ENCODE peak calls at places on chromosomes 1 and 21, in eight cellular contexts. One of them, this sample, is unnamed.

GRCh38 chr1:154557248-154557938 is 1.1 kb downstream of the UBE2Q1 start:
- DNase-seq in T follicular helper cell: no peak
- DNase-seq in esophagus squamous epithelium: no peak
- DNase-seq in myocyte: no peak
- DNase-seq in HT-29: no peak
- DNase-seq in activated CD4-positive, alpha-beta T cell treated with anti-CD3 and anti-CD28 coated beads, Interleukin-2, amount 50 U/mL, for 48 hours: no peak
- DNase-seq in Calu3: no peak
- DNase-seq in midbrain: no peak
- DNase-seq in this sample: no peak

GRCh38 chr1:44826375-44827196 is 16.5 kb downstream of the PTCH2 start:
- DNase-seq in esophagus squamous epithelium: no peak
- DNase-seq in myocyte: no peak
- DNase-seq in activated CD4-positive, alpha-beta T cell treated with anti-CD3 and anti-CD28 coated beads, Interleukin-2, amount 50 U/mL, for 48 hours: no peak
- DNase-seq in T follicular helper cell: no peak
- DNase-seq in Calu3: no peak
- DNase-seq in HT-29: peak; percentile 30
- DNase-seq in midbrain: no peak
- DNase-seq in this sample: no peak

GRCh38 chr1:7299329-7299799 is 471.7 kb upstream of the VAMP3 start:
- DNase-seq in activated CD4-positive, alpha-beta T cell treated with anti-CD3 and anti-CD28 coated beads, Interleukin-2, amount 50 U/mL, for 48 hours: no peak
- DNase-seq in HT-29: no peak
- DNase-seq in Calu3: peak; percentile 37
- DNase-seq in T follicular helper cell: no peak
- DNase-seq in myocyte: peak; percentile 91
- DNase-seq in esophagus squamous epithelium: no peak
- DNase-seq in midbrain: peak; percentile 67
- DNase-seq in this sample: peak; percentile 37

GRCh38 chr1:12184008-12184681 is 17.4 kb downstream of the TNFRSF1B start:
- DNase-seq in T follicular helper cell: no peak
- DNase-seq in activated CD4-positive, alpha-beta T cell treated with anti-CD3 and anti-CD28 coated beads, Interleukin-2, amount 50 U/mL, for 48 hours: no peak
- DNase-seq in midbrain: peak; percentile 48
- DNase-seq in esophagus squamous epithelium: no peak
- DNase-seq in HT-29: no peak
- DNase-seq in Calu3: peak; percentile 21
- DNase-seq in myocyte: no peak
- DNase-seq in this sample: peak; percentile 76

GRCh38 chr1:17307946-17308345 is at the start of gene PADI4:
- DNase-seq in myocyte: no peak
- DNase-seq in HT-29: no peak
- DNase-seq in T follicular helper cell: no peak
- DNase-seq in Calu3: no peak
- DNase-seq in midbrain: no peak
- DNase-seq in esophagus squamous epithelium: no peak
- DNase-seq in activated CD4-positive, alpha-beta T cell treated with anti-CD3 and anti-CD28 coated beads, Interleukin-2, amount 50 U/mL, for 48 hours: no peak
- DNase-seq in this sample: no peak

GRCh38 chr1:162056568-162056967 is 12.9 kb upstream of the NOS1AP start:
- DNase-seq in myocyte: no peak
- DNase-seq in T follicular helper cell: no peak
- DNase-seq in HT-29: no peak
- DNase-seq in midbrain: no peak
- DNase-seq in esophagus squamous epithelium: no peak
- DNase-seq in activated CD4-positive, alpha-beta T cell treated with anti-CD3 and anti-CD28 coated beads, Interleukin-2, amount 50 U/mL, for 48 hours: no peak
- DNase-seq in Calu3: no peak
- DNase-seq in this sample: no peak

GRCh38 chr21:28132713-28133112 is 860.0 kb downstream of the LTN1 start:
- DNase-seq in activated CD4-positive, alpha-beta T cell treated with anti-CD3 and anti-CD28 coated beads, Interleukin-2, amount 50 U/mL, for 48 hours: no peak
- DNase-seq in esophagus squamous epithelium: no peak
- DNase-seq in HT-29: no peak
- DNase-seq in midbrain: no peak
- DNase-seq in Calu3: no peak
- DNase-seq in myocyte: no peak
- DNase-seq in T follicular helper cell: no peak
- DNase-seq in this sample: no peak

GRCh38 chr1:44327679-44328491 is 27.2 kb downstream of the ERI3 start:
- DNase-seq in myocyte: peak; percentile 98
- DNase-seq in T follicular helper cell: no peak
- DNase-seq in activated CD4-positive, alpha-beta T cell treated with anti-CD3 and anti-CD28 coated beads, Interleukin-2, amount 50 U/mL, for 48 hours: no peak
- DNase-seq in esophagus squamous epithelium: peak; percentile 8
- DNase-seq in Calu3: peak; percentile 98
- DNase-seq in midbrain: no peak
- DNase-seq in HT-29: peak; percentile 98
- DNase-seq in this sample: peak; percentile 62

GRCh38 chr1:230191079-230191478 is 124.0 kb downstream of the GALNT2 start:
- DNase-seq in esophagus squamous epithelium: no peak
- DNase-seq in activated CD4-positive, alpha-beta T cell treated with anti-CD3 and anti-CD28 coated beads, Interleukin-2, amount 50 U/mL, for 48 hours: no peak
- DNase-seq in T follicular helper cell: no peak
- DNase-seq in myocyte: peak; percentile 63
- DNase-seq in Calu3: no peak
- DNase-seq in midbrain: peak; percentile 59
- DNase-seq in HT-29: no peak
- DNase-seq in this sample: peak; percentile 84

GRCh38 chr1:96509351-96509750 is 212.2 kb upstream of the PTBP2 start:
- DNase-seq in myocyte: no peak
- DNase-seq in HT-29: no peak
- DNase-seq in esophagus squamous epithelium: no peak
- DNase-seq in Calu3: no peak
- DNase-seq in T follicular helper cell: no peak
- DNase-seq in midbrain: no peak
- DNase-seq in activated CD4-positive, alpha-beta T cell treated with anti-CD3 and anti-CD28 coated beads, Interleukin-2, amount 50 U/mL, for 48 hours: no peak
- DNase-seq in this sample: no peak

GRCh38 chr1:36400825-36401601 is 3.3 kb upstream of the LSM10 start:
- DNase-seq in activated CD4-positive, alpha-beta T cell treated with anti-CD3 and anti-CD28 coated beads, Interleukin-2, amount 50 U/mL, for 48 hours: peak; percentile 71
- DNase-seq in Calu3: no peak
- DNase-seq in HT-29: peak; percentile 90
- DNase-seq in esophagus squamous epithelium: peak; percentile 49
- DNase-seq in T follicular helper cell: no peak
- DNase-seq in midbrain: peak; percentile 35
- DNase-seq in myocyte: no peak
- DNase-seq in this sample: peak; percentile 40

GRCh38 chr1:68819190-68819829 is 322.4 kb upstream of the DEPDC1 start:
- DNase-seq in myocyte: no peak
- DNase-seq in activated CD4-positive, alpha-beta T cell treated with anti-CD3 and anti-CD28 coated beads, Interleukin-2, amount 50 U/mL, for 48 hours: no peak
- DNase-seq in T follicular helper cell: no peak
- DNase-seq in midbrain: no peak
- DNase-seq in esophagus squamous epithelium: no peak
- DNase-seq in HT-29: peak; percentile 21
- DNase-seq in Calu3: no peak
- DNase-seq in this sample: no peak

GRCh38 chr1:181251001-181251712 is 162.7 kb downstream of the IER5 start:
- DNase-seq in Calu3: peak; percentile 37
- DNase-seq in T follicular helper cell: no peak
- DNase-seq in myocyte: peak; percentile 41
- DNase-seq in esophagus squamous epithelium: no peak
- DNase-seq in activated CD4-positive, alpha-beta T cell treated with anti-CD3 and anti-CD28 coated beads, Interleukin-2, amount 50 U/mL, for 48 hours: no peak
- DNase-seq in HT-29: peak; percentile 77
- DNase-seq in midbrain: no peak
- DNase-seq in this sample: no peak

GRCh38 chr1:1349256-1350012 is at the start of gene DVL1:
- DNase-seq in activated CD4-positive, alpha-beta T cell treated with anti-CD3 and anti-CD28 coated beads, Interleukin-2, amount 50 U/mL, for 48 hours: peak; percentile 70
- DNase-seq in myocyte: peak; percentile 79
- DNase-seq in T follicular helper cell: peak; percentile 61
- DNase-seq in Calu3: peak; percentile 74
- DNase-seq in esophagus squamous epithelium: no peak
- DNase-seq in midbrain: peak; percentile 68
- DNase-seq in HT-29: no peak
- DNase-seq in this sample: no peak

GRCh38 chr21:15749868-15750174 is 20.0 kb downstream of the USP25 start:
- DNase-seq in midbrain: no peak
- DNase-seq in myocyte: no peak
- DNase-seq in Calu3: no peak
- DNase-seq in esophagus squamous epithelium: no peak
- DNase-seq in HT-29: no peak
- DNase-seq in activated CD4-positive, alpha-beta T cell treated with anti-CD3 and anti-CD28 coated beads, Interleukin-2, amount 50 U/mL, for 48 hours: no peak
- DNase-seq in T follicular helper cell: no peak
- DNase-seq in this sample: no peak

GRCh38 chr1:44515416-44515815 is 110.4 kb downstream of the RNF220 start:
- DNase-seq in T follicular helper cell: no peak
- DNase-seq in HT-29: no peak
- DNase-seq in midbrain: no peak
- DNase-seq in esophagus squamous epithelium: no peak
- DNase-seq in activated CD4-positive, alpha-beta T cell treated with anti-CD3 and anti-CD28 coated beads, Interleukin-2, amount 50 U/mL, for 48 hours: no peak
- DNase-seq in myocyte: no peak
- DNase-seq in Calu3: no peak
- DNase-seq in this sample: no peak

This sample was measured in gastrocnemius medialis.